ENCODE peak calls at places on chromosomes 5 and 9, in five cellular contexts. R is foreskin fibroblast; T is A549; Y is CD8-positive, alpha-beta T cell; Q is heart right ventricle. H is an unnamed sample.

GRCh38 chr5:123520677-123521247 is 8.8 kb downstream of the CSNK1G3 start:
- DNase-seq in R (no peak), T (no peak), Y (no peak), Q (no peak), H (no peak)

GRCh38 chr9:96651626-96652025 is 3.5 kb downstream of the PRXL2C start:
- DNase-seq in R (peak), T (peak), Y (no peak), Q (no peak), H (no peak)

GRCh38 chr5:168296687-168297086 is 5.2 kb downstream of the WWC1 start:
- DNase-seq in R (no peak), T (no peak), Y (no peak), Q (no peak), H (no peak)

GRCh38 chr5:150438873-150439546 is 10.5 kb downstream of the RPS14 start:
- DNase-seq in R (peak), T (peak), Y (no peak), Q (no peak), H (peak)

GRCh38 chr9:127159949-127160610 is 37.6 kb upstream of the ANGPTL2 start:
- DNase-seq in R (no peak), T (no peak), Y (no peak), Q (no peak), H (no peak)

GRCh38 chr9:88809371-88809770 is 181.9 kb upstream of the S1PR3 start:
- DNase-seq in R (peak), T (no peak), Y (no peak), Q (no peak), H (peak)

GRCh38 chr9:7996558-7996957 is 197.0 kb upstream of the DMAC1 start:
- DNase-seq in R (no peak), T (no peak), Y (no peak), Q (no peak), H (no peak)

GRCh38 chr5:129398279-129398678 is 61.8 kb upstream of the ADAMTS19 start:
- DNase-seq in R (no peak), T (no peak), Y (no peak), Q (no peak), H (no peak)

GRCh38 chr5:58407042-58407709 is 52.7 kb downstream of the PLK2 start:
- DNase-seq in R (peak), T (peak), Y (no peak), Q (no peak), H (peak)

GRCh38 chr5:1555011-1555807 is 31.4 kb upstream of the LPCAT1 start:
- DNase-seq in R (peak), T (peak), Y (no peak), Q (no peak), H (peak)

GRCh38 chr9:126616521-126616976 is 2.8 kb downstream of the LMX1B start:
- DNase-seq in R (no peak), T (no peak), Y (no peak), Q (no peak), H (no peak)

GRCh38 chr9:84439253-84439652 is 98.7 kb upstream of the SLC28A3 start:
- DNase-seq in R (no peak), T (no peak), Y (no peak), Q (no peak), H (peak)

GRCh38 chr5:104456122-104456521 is 893.5 kb upstream of the NUDT12 start:
- DNase-seq in R (no peak), T (no peak), Y (no peak), Q (no peak), H (no peak)

GRCh38 chr5:150066436-150066835 is 19.9 kb downstream of the CSF1R start:
- DNase-seq in R (no peak), T (no peak), Y (no peak), Q (no peak), H (no peak)

GRCh38 chr5:151218177-151218576 is 5.7 kb downstream of the CCDC69 start:
- DNase-seq in R (no peak), T (no peak), Y (no peak), Q (no peak), H (no peak)

GRCh38 chr9:25537857-25538256 is 140.4 kb downstream of the TUSC1 start:
- DNase-seq in R (no peak), T (no peak), Y (no peak), Q (no peak), H (no peak)

GRCh38 chr9:126860757-126861466 is 473 bp downstream of the ZBTB34 start:
- DNase-seq in R (peak), T (no peak), Y (peak), Q (peak), H (no peak)

GRCh38 chr9:14499976-14500375 is 186.0 kb upstream of the NFIB start:
- DNase-seq in R (no peak), T (no peak), Y (no peak), Q (no peak), H (no peak)

GRCh38 chr9:114691046-114691955 is 9.3 kb upstream of the TEX48 start:
- DNase-seq in R (peak), T (peak), Y (peak), Q (no peak), H (peak)

GRCh38 chr9:14829204-14829603 is 81.0 kb downstream of the FREM1 start:
- DNase-seq in R (no peak), T (no peak), Y (no peak), Q (no peak), H (no peak)

GRCh38 chr5:179123109-179123426 is 62.9 kb downstream of the ZNF354C start:
- DNase-seq in R (no peak), T (no peak), Y (no peak), Q (no peak), H (no peak)

GRCh38 chr9:97072285-97072770 is 33.4 kb upstream of the CTSV start:
- DNase-seq in R (no peak), T (no peak), Y (no peak), Q (no peak), H (no peak)

GRCh38 chr9:72363226-72363625 is 1.8 kb downstream of the ZFAND5 start:
- DNase-seq in R (no peak), T (peak), Y (no peak), Q (no peak), H (no peak)

GRCh38 chr9:135379540-135380267 is 99.9 kb upstream of the PPP1R26 start:
- DNase-seq in R (no peak), T (no peak), Y (no peak), Q (no peak), H (no peak)

GRCh38 chr9:126491256-126491879 is 122.4 kb upstream of the LMX1B start:
- DNase-seq in R (peak), T (peak), Y (no peak), Q (peak), H (peak)

GRCh38 chr5:55601209-55601618 is 66.5 kb upstream of the PLPP1 start:
- DNase-seq in R (peak), T (peak), Y (no peak), Q (peak), H (peak)

GRCh38 chr9:127572961-127573727 is 38.9 kb upstream of the STXBP1 start:
- DNase-seq in R (peak), T (peak), Y (no peak), Q (no peak), H (peak)

GRCh38 chr9:134338394-134339182 is 12.3 kb downstream of the RXRA start:
- DNase-seq in R (no peak), T (no peak), Y (no peak), Q (no peak), H (no peak)

GRCh38 chr5:9781882-9782281 is 151.7 kb upstream of the TAS2R1 start:
- DNase-seq in R (peak), T (no peak), Y (no peak), Q (no peak), H (peak)

GRCh38 chr9:16154570-16155078 is 601.8 kb downstream of the CCDC171 start:
- DNase-seq in R (no peak), T (peak), Y (peak), Q (no peak), H (no peak)
- TF ChIP-seq CTCF in R (peak), T (no peak), Y (no peak), Q (no peak), H (no peak)

GRCh38 chr9:75891277-75892167 is 1.0 kb downstream of the PCSK5 start:
- DNase-seq in R (peak), T (peak), Y (peak), Q (peak), H (peak)

GRCh38 chr9:75892168-75892901 is 1.9 kb downstream of the PCSK5 start:
- DNase-seq in R (peak), T (peak), Y (no peak), Q (peak), H (no peak)

GRCh38 chr9:75895112-75895511 is 4.6 kb downstream of the PCSK5 start:
- DNase-seq in R (no peak), T (no peak), Y (no peak), Q (no peak), H (no peak)

GRCh38 chr9:75890541-75891276 is at the start of gene PCSK5:
- DNase-seq in R (peak), T (peak), Y (peak), Q (peak), H (peak)

GRCh38 chr9:75893096-75893495 is 2.6 kb downstream of the PCSK5 start:
- DNase-seq in R (peak), T (no peak), Y (no peak), Q (no peak), H (no peak)
- H3K4me3 ChIP-seq in R (no peak), T (peak), Y (peak), Q (peak), H (no peak)

GRCh38 chr5:114362977-114363721 is 1.3 kb downstream of the KCNN2 start:
- DNase-seq in R (peak), T (peak), Y (no peak), Q (no peak), H (no peak)

GRCh38 chr5:114360816-114361723 is 800 bp upstream of the KCNN2 start:
- DNase-seq in R (peak), T (peak), Y (no peak), Q (peak), H (no peak)

GRCh38 chr5:114361724-114362196 is at the start of gene KCNN2:
- DNase-seq in R (peak), T (peak), Y (no peak), Q (peak), H (peak)

GRCh38 chr5:114363837-114364236 is 2.0 kb downstream of the KCNN2 start:
- DNase-seq in R (peak), T (no peak), Y (no peak), Q (no peak), H (no peak)

GRCh38 chr5:114362197-114362976 is 517 bp downstream of the KCNN2 start:
- DNase-seq in R (peak), T (peak), Y (no peak), Q (no peak), H (no peak)
- TF ChIP-seq CTCF in R (no peak), T (no peak), Y (no peak), Q (no peak), H (no peak)

DNA sequence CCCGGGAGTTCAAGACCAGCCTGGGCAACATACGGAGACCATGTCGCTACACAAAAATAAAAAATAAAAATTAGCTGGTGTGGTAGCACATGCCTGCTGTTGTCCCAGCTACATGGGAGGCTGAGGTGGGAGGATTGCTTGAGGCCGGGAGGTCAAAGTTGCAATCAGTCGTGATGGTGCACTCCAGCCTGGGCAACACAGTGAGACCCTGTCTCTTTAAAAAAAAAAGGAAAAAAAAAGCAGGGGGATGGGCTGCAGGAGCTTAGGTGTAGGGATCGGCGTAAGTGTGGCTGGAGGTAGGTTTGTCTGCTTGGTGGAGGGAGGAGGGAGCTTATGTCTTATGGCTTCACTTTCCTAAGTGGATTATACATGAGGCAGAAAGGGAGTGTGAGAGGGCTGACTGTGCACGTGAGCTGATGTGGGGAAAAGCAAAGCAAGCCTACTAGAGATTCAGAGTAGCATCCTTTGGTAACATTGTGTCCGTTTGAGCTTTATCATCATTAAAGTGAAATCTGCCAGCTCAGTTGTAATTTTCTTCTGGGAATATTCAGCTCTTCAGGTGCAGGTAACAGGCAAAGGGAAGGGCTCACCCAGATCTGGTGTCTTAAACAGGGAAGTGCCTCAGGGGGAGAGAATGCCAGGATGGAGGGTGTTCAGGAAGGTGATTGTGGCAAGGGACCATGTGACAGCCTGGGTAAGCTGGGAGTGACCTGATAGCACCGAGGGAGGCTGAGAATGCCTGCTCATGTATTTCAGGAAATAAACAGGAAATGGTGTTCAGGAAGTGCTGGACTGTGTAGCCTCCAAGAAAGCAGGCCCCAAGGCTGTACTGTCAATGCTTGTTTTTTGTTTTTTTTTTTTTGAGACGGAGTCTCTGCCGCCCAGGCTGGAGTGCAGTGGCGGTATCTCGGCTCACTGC is 17.6 kb upstream of the SETX start:
- DNase-seq in R (peak), T (peak), Y (no peak), Q (peak), H (no peak)
- H3K4me3 ChIP-seq in R (no peak), T (no peak), Y (no peak), Q (no peak), H (no peak)

GRCh38 chr9:35835216-35835604 is 6.2 kb downstream of the TMEM8B start:
- DNase-seq in R (no peak), T (no peak), Y (no peak), Q (no peak), H (no peak)
- TF ChIP-seq CTCF in R (no peak), T (no peak), Y (no peak), Q (no peak), H (peak)

DNA sequence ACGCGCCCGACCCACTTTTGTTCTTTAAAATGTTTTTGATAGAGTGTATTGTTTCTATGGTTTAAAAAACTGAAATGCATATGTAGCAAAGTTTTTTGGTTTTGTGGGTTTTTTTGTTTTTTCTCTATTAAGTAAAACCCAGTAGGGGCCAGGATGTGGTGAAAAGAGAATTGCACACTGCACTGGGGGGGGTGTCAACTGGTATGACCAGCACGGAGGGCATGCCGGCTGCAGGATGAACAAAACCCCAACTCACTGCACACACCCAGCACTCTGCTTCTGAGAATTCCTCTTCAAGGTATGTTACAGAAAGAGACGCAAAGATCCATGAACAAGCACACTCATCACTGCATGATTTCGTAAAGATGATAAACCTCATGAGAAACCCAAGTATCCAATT is 75.0 kb downstream of the STK10 start:
- DNase-seq in R (no peak), T (no peak), Y (peak), Q (no peak), H (peak)
- H3K4me3 ChIP-seq in R (no peak), T (no peak), Y (no peak), Q (no peak), H (no peak)

DNA sequence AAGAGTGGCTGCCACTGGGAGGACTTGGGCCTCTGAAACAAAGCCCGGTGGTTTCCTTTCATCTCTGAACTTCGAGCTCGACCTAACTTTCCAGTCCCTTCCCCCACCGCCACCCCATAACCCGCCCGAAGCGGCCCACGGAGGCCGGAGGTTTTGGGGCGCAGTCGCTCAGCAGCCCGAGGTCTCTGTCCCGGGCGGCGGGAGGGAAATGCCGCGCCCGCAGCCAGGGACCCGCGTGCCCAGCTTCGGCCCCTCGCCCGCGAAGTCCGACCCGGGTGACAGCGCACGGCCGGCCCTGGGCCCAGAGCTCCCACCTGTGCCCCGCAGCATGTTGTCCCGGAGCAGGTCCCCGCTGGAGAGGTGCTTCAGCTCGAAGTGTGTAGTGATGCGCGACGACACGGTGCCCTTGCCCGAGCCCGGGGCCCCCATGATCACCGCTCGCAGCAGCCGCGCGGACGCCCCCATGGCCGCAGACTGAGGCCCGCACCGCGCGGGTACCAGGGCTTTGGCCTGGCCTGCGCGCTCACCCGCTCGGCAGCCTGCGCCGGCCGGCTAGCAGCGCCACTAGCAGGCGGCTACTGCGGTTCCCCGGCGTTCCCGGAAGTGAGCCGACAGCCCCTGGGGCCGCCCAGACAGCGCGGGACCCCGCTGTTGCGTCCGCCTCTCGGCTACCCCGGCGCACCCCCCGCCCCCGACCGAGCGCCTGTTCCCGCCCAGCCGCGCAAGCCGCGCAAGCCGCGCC is at the start of gene AK3:
- DNase-seq in R (peak), T (peak), Y (peak), Q (peak), H (peak)
- TF ChIP-seq CTCF in R (no peak), T (peak), Y (no peak), Q (no peak), H (peak)

GRCh38 chr9:3597792-3598191 is 72.0 kb upstream of the RFX3 start:
- DNase-seq in R (no peak), T (no peak), Y (no peak), Q (no peak), H (no peak)
- H3K4me3 ChIP-seq in R (no peak), T (no peak), Y (no peak), Q (no peak), H (no peak)

GRCh38 chr9:136947955-136948510 is 3.0 kb downstream of the C8G start:
- DNase-seq in R (peak), T (peak), Y (peak), Q (peak), H (peak)
- TF ChIP-seq CTCF in R (peak), T (peak), Y (no peak), Q (peak), H (peak)

GRCh38 chr9:130443840-130444492 is 795 bp upstream of the ASS1 start:
- DNase-seq in R (peak), T (no peak), Y (no peak), Q (no peak), H (no peak)
- H3K4me3 ChIP-seq in R (no peak), T (peak), Y (no peak), Q (peak), H (no peak)

H was measured in AG10803.